ENCODE peak calls at places on chromosomes 3 and 15, in five cellular contexts. N, Z, L, C and E are unnamed samples.

GRCh38 chr3:48784426-48785120 is 63.1 kb downstream of the PRKAR2A start:
- DNase-seq in C (no peak), Z (no peak), N (no peak), L (no peak), E (no peak)

GRCh38 chr15:75232252-75232813 is 25.8 kb upstream of the GOLGA6C start:
- DNase-seq in C (no peak), N (no peak), L (no peak), Z (no peak), E (no peak)

GRCh38 chr3:149235599-149236424 is 14.2 kb upstream of the CP start:
- DNase-seq in C (no peak), L (no peak), N (no peak), Z (no peak), E (no peak)

GRCh38 chr3:172237121-172237742 is 197.9 kb downstream of the FNDC3B start:
- DNase-seq in L (no peak), Z (no peak), C (no peak), N (no peak), E (no peak)

GRCh38 chr15:59792359-59792758 is 103.2 kb upstream of the BNIP2 start:
- DNase-seq in L (no peak), N (no peak), C (no peak), Z (peak), E (no peak)

GRCh38 chr3:143134446-143134845 is 14.9 kb downstream of the CHST2 start:
- DNase-seq in Z (no peak), N (peak), L (no peak), C (no peak), E (no peak)

GRCh38 chr3:115581347-115582135 is 41.8 kb upstream of the GAP43 start:
- DNase-seq in Z (no peak), L (no peak), C (no peak), N (no peak), E (no peak)

GRCh38 chr15:99305761-99306505 is 54.7 kb downstream of the LRRC28 start:
- DNase-seq in Z (no peak), N (peak), C (no peak), L (no peak), E (no peak)

GRCh38 chr3:175274056-175274455 is 414.9 kb downstream of the NAALADL2 start:
- DNase-seq in L (no peak), N (no peak), Z (no peak), C (no peak), E (no peak)

GRCh38 chr15:40283615-40284306 is 897 bp upstream of the ANKRD63 start:
- DNase-seq in N (no peak), Z (no peak), L (no peak), C (no peak), E (no peak)

GRCh38 chr3:56629044-56629443 is 54.0 kb downstream of the TASOR start:
- DNase-seq in N (no peak), C (no peak), L (no peak), Z (no peak), E (no peak)

GRCh38 chr3:70988111-70988510 is 595.4 kb downstream of the FOXP1 start:
- DNase-seq in L (no peak), C (no peak), N (no peak), Z (no peak), E (no peak)

GRCh38 chr3:2523251-2523836 is 424.7 kb downstream of the CNTN4 start:
- DNase-seq in Z (no peak), N (no peak), L (no peak), C (no peak), E (no peak)

GRCh38 chr3:193046369-193046768 is 128.7 kb upstream of the MB21D2 start:
- DNase-seq in C (no peak), N (no peak), Z (no peak), L (no peak), E (no peak)

GRCh38 chr15:48126667-48127355 is 6.0 kb downstream of the SLC24A5 start:
- DNase-seq in Z (no peak), N (no peak), C (no peak), L (no peak), E (no peak)

GRCh38 chr3:12662593-12663310 is 1.2 kb downstream of the RAF1 start:
- DNase-seq in Z (peak), N (peak), L (peak), C (no peak), E (no peak)

GRCh38 chr3:151816091-151816604 is 2.2 kb downstream of the AADAC start:
- DNase-seq in Z (no peak), N (peak), C (no peak), L (no peak), E (no peak)

GRCh38 chr15:58889363-58889762 is 44.1 kb downstream of the SLTM start:
- DNase-seq in L (no peak), C (no peak), Z (no peak), N (no peak), E (no peak)

GRCh38 chr3:149512073-149512782 is 37.7 kb downstream of the TM4SF4 start:
- DNase-seq in Z (peak), C (no peak), N (peak), L (no peak), E (peak)

GRCh38 chr3:178823140-178823539 is 248.5 kb downstream of the ZMAT3 start:
- DNase-seq in C (no peak), L (no peak), Z (no peak), N (no peak), E (no peak)

GRCh38 chr3:8903191-8903590 is 60.1 kb downstream of the RAD18 start:
- DNase-seq in L (no peak), Z (no peak), C (no peak), N (peak), E (no peak)

GRCh38 chr15:26891448-26891881 is 24.6 kb downstream of the GABRA5 start:
- DNase-seq in Z (peak), N (peak), L (no peak), C (no peak), E (peak)